ENCODE peak calls at places on chromosome 15, in nine cellular contexts. B is endothelial cell of umbilical vein; S is sigmoid colon; H is testis; M is progenitor cell of endocrine pancreas; D is CD8-positive, alpha-beta T cell; P is heart right ventricle; Q is Caco-2; V is fibroblast of lung. G is an unnamed sample.

GRCh38 chr15:48722764-48723661 is 77.5 kb upstream of the FBN1 start:
- DNase-seq in B (peak; percentile 79), S (no peak), H (no peak), M (no peak), D (no peak), P (no peak), Q (no peak), V (peak; percentile 93), G (no peak)

GRCh38 chr15:48800811-48801460 is 9.9 kb downstream of the CEP152 start:
- DNase-seq in B (peak; percentile 72), S (no peak), H (no peak), M (no peak), D (no peak), P (no peak), Q (no peak), V (peak; percentile 21), G (no peak)

GRCh38 chr15:42603978-42604377 is 28.6 kb downstream of the STARD9 start:
- DNase-seq in B (no peak), S (no peak), H (no peak), M (no peak), D (no peak), P (no peak), Q (no peak), V (no peak), G (no peak)

GRCh38 chr15:91917991-91918390 is 64.5 kb downstream of the SLCO3A1 start:
- DNase-seq in B (no peak), S (no peak), H (no peak), M (no peak), D (no peak), P (no peak), Q (no peak), V (no peak), G (no peak)

GRCh38 chr15:64092864-64093626 is 593 bp downstream of the CIAO2A start:
- DNase-seq in B (peak; percentile 65), S (no peak), H (peak; percentile 73), M (peak; percentile 15), D (no peak), P (peak; percentile 51), Q (peak; percentile 52), V (peak; percentile 80), G (no peak)

GRCh38 chr15:77027697-77028450 is 32.9 kb downstream of the PSTPIP1 start:
- DNase-seq in B (peak; percentile 18), S (peak; percentile 55), H (no peak), M (peak; percentile 7), D (no peak), P (no peak), Q (no peak), V (peak; percentile 20), G (no peak)

GRCh38 chr15:38879909-38880471 is 315.4 kb upstream of the RASGRP1 start:
- DNase-seq in B (no peak), S (peak; percentile 89), H (no peak), M (no peak), D (no peak), P (peak; percentile 9), Q (no peak), V (peak; percentile 40), G (no peak)

GRCh38 chr15:85500729-85501128 is 120.3 kb downstream of the AKAP13 start:
- DNase-seq in B (peak; percentile 41), S (no peak), H (no peak), M (no peak), D (no peak), P (no peak), Q (no peak), V (peak; percentile 32), G (no peak)

GRCh38 chr15:89412906-89413411 is 78.3 kb upstream of the POLG start:
- DNase-seq in B (no peak), S (no peak), H (no peak), M (no peak), D (no peak), P (no peak), Q (no peak), V (no peak), G (no peak)

GRCh38 chr15:48507416-48508065 is 138.0 kb downstream of the FBN1 start:
- DNase-seq in B (peak; percentile 77), S (no peak), H (peak; percentile 51), M (no peak), D (no peak), P (no peak), Q (peak; percentile 39), V (peak; percentile 59), G (peak; percentile 27)

GRCh38 chr15:61036121-61036520 is 193.0 kb downstream of the RORA start:
- DNase-seq in B (no peak), S (no peak), H (no peak), M (no peak), D (no peak), P (no peak), Q (no peak), V (no peak), G (no peak)

GRCh38 chr15:80151576-80151975 is 1.2 kb upstream of the FAH start:
- DNase-seq in B (no peak), S (no peak), H (no peak), M (no peak), D (no peak), P (no peak), Q (no peak), V (no peak), G (no peak)

GRCh38 chr15:72474912-72475601 is 927 bp downstream of the ARIH1 start:
- DNase-seq in B (peak; percentile 81), S (peak; percentile 92), H (peak; percentile 79), M (peak; percentile 53), D (peak; percentile 74), P (peak; percentile 75), Q (peak; percentile 82), V (peak; percentile 78), G (peak; percentile 66)

GRCh38 chr15:72473670-72474465 is at the start of gene ARIH1:
- DNase-seq in B (peak; percentile 96), S (peak; percentile 99), H (peak; percentile 97), M (peak; percentile 96), D (peak; percentile 95), P (peak; percentile 99), Q (peak; percentile 98), V (peak; percentile 94), G (peak; percentile 87)

GRCh38 chr15:72475674-72476073 is 1.5 kb downstream of the ARIH1 start:
- DNase-seq in B (no peak), S (no peak), H (no peak), M (no peak), D (no peak), P (no peak), Q (no peak), V (no peak), G (no peak)

GRCh38 chr15:72474466-72474911 is 359 bp downstream of the ARIH1 start:
- DNase-seq in B (peak; percentile 47), S (no peak), H (no peak), M (no peak), D (no peak), P (no peak), Q (no peak), V (no peak), G (no peak)

DNA sequence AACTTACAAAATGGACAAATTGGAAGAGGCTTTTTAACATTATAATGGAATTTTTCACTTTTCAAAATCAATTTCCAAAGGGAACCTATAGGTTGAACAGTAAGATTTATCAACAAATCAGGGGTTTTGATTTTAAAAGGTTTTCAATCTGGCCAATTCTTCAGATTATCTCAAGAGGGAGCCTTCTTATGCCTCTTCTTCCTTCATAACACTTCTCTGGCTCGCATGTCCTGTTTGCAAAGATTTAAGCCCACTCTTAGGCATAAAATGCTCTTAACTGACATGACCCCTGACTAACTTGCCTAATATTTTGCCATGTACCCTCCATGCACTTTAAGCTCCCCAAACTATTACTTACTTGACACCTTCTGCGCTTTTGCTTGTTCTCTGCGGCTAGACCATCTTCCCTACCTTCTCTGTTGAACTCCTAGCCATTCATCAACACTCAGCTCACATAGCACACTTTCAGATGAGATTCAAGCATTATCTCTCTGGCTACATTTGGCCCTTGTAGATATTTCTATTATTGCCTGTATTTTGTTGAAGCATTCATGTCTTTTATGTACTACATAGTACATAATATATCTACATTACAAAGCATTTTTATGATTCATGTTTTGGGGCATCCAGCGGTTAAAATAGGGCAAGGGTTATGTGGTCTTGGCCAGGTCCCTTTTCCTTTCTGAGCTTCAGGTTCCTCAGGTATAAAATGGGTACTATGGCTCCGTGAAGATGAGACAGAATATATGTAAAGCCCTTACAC is 1.0 kb upstream of the ARIH1 start:
- DNase-seq in B (no peak), S (no peak), H (no peak), M (no peak), D (no peak), P (no peak), Q (no peak), V (peak; percentile 33), G (no peak)
- TF ChIP-seq CTCF in B (no peak), S (no peak), H (no peak), M (no peak), D (no peak), P (no peak), Q (no peak), V (peak; percentile 24), G (no peak)

GRCh38 chr15:63025460-63025859 is 17.1 kb upstream of the TPM1 start:
- DNase-seq in B (no peak), S (no peak), H (no peak), M (no peak), D (no peak), P (no peak), Q (no peak), V (no peak), G (no peak)
- TF ChIP-seq CTCF in B (no peak), S (no peak), H (no peak), M (no peak), D (no peak), P (no peak), Q (no peak), V (no peak), G (peak; percentile 26)

GRCh38 chr15:98568382-98569017 is 79.8 kb upstream of the IGF1R start:
- DNase-seq in B (no peak), S (no peak), H (no peak), M (no peak), D (no peak), P (no peak), Q (no peak), V (no peak), G (no peak)
- TF ChIP-seq CTCF in B (peak; percentile 8), S (no peak), H (no peak), M (peak; percentile 51), D (no peak), P (peak; percentile 32), Q (peak; percentile 80), V (peak; percentile 29), G (peak; percentile 29)

GRCh38 chr15:75704263-75704615 is 8.4 kb downstream of the CSPG4 start:
- DNase-seq in B (no peak), S (no peak), H (no peak), M (no peak), D (no peak), P (no peak), Q (no peak), V (no peak), G (no peak)

GRCh38 chr15:75702431-75702830 is 10.2 kb downstream of the CSPG4 start:
- DNase-seq in B (no peak), S (no peak), H (no peak), M (no peak), D (no peak), P (no peak), Q (no peak), V (no peak), G (no peak)

GRCh38 chr15:75706682-75706954 is 6.0 kb downstream of the CSPG4 start:
- DNase-seq in B (no peak), S (no peak), H (no peak), M (no peak), D (no peak), P (no peak), Q (no peak), V (no peak), G (no peak)

GRCh38 chr15:75704618-75705017 is 8.0 kb downstream of the CSPG4 start:
- DNase-seq in B (no peak), S (no peak), H (no peak), M (no peak), D (no peak), P (no peak), Q (no peak), V (no peak), G (no peak)

GRCh38 chr15:75705854-75706681 is 6.6 kb downstream of the CSPG4 start:
- DNase-seq in B (no peak), S (no peak), H (no peak), M (no peak), D (no peak), P (no peak), Q (no peak), V (no peak), G (no peak)
- TF ChIP-seq CTCF in B (no peak), S (no peak), H (no peak), M (no peak), D (no peak), P (no peak), Q (no peak), V (no peak), G (no peak)

G was measured in GM12864.